ENCODE peak calls at places on chromosomes 6 and 20, in eight cellular contexts. One of them, this sample, is unnamed.

GRCh38 chr20:43022568-43022967 is 167.1 kb downstream of the PTPRT start:
- DNase-seq in SK-MEL-5: no peak
- DNase-seq in T-helper 1 cell: no peak
- DNase-seq in fibroblast of pulmonary artery: no peak
- DNase-seq in NCI-H460: no peak
- DNase-seq in effector memory CD4-positive, alpha-beta T cell: no peak
- DNase-seq in Calu3: no peak
- DNase-seq in activated CD8-positive, alpha-beta memory T cell treated with anti-CD3 and anti-CD28 coated beads for 4 hours: no peak
- DNase-seq in this sample: no peak

GRCh38 chr6:43698584-43699349 is 11.2 kb upstream of the MRPS18A start:
- DNase-seq in SK-MEL-5: no peak
- DNase-seq in T-helper 1 cell: no peak
- DNase-seq in fibroblast of pulmonary artery: peak; percentile 80
- DNase-seq in NCI-H460: no peak
- DNase-seq in effector memory CD4-positive, alpha-beta T cell: no peak
- DNase-seq in Calu3: peak; percentile 58
- DNase-seq in activated CD8-positive, alpha-beta memory T cell treated with anti-CD3 and anti-CD28 coated beads for 4 hours: no peak
- DNase-seq in this sample: peak; percentile 83

GRCh38 chr20:59783020-59784010 is 150.1 kb downstream of the SYCP2 start:
- DNase-seq in SK-MEL-5: peak; percentile 70
- DNase-seq in T-helper 1 cell: no peak
- DNase-seq in fibroblast of pulmonary artery: peak; percentile 35
- DNase-seq in NCI-H460: peak; percentile 41
- DNase-seq in effector memory CD4-positive, alpha-beta T cell: no peak
- DNase-seq in Calu3: peak; percentile 88
- DNase-seq in activated CD8-positive, alpha-beta memory T cell treated with anti-CD3 and anti-CD28 coated beads for 4 hours: no peak
- DNase-seq in this sample: peak; percentile 45

GRCh38 chr20:60863548-60863947 is 388.5 kb upstream of the CDH4 start:
- DNase-seq in SK-MEL-5: no peak
- DNase-seq in T-helper 1 cell: no peak
- DNase-seq in fibroblast of pulmonary artery: no peak
- DNase-seq in NCI-H460: no peak
- DNase-seq in effector memory CD4-positive, alpha-beta T cell: no peak
- DNase-seq in Calu3: no peak
- DNase-seq in activated CD8-positive, alpha-beta memory T cell treated with anti-CD3 and anti-CD28 coated beads for 4 hours: no peak
- DNase-seq in this sample: no peak

GRCh38 chr6:40763001-40763400 is 175.8 kb upstream of the LRFN2 start:
- DNase-seq in SK-MEL-5: no peak
- DNase-seq in T-helper 1 cell: no peak
- DNase-seq in fibroblast of pulmonary artery: no peak
- DNase-seq in NCI-H460: no peak
- DNase-seq in effector memory CD4-positive, alpha-beta T cell: no peak
- DNase-seq in Calu3: no peak
- DNase-seq in activated CD8-positive, alpha-beta memory T cell treated with anti-CD3 and anti-CD28 coated beads for 4 hours: no peak
- DNase-seq in this sample: peak; percentile 19

GRCh38 chr20:3354247-3354646 is 53.2 kb downstream of the DNAAF9 start:
- DNase-seq in SK-MEL-5: no peak
- DNase-seq in T-helper 1 cell: no peak
- DNase-seq in fibroblast of pulmonary artery: no peak
- DNase-seq in NCI-H460: no peak
- DNase-seq in effector memory CD4-positive, alpha-beta T cell: no peak
- DNase-seq in Calu3: no peak
- DNase-seq in activated CD8-positive, alpha-beta memory T cell treated with anti-CD3 and anti-CD28 coated beads for 4 hours: no peak
- DNase-seq in this sample: no peak

GRCh38 chr20:22387452-22387851 is 196.9 kb downstream of the FOXA2 start:
- DNase-seq in SK-MEL-5: no peak
- DNase-seq in T-helper 1 cell: no peak
- DNase-seq in fibroblast of pulmonary artery: no peak
- DNase-seq in NCI-H460: no peak
- DNase-seq in effector memory CD4-positive, alpha-beta T cell: no peak
- DNase-seq in Calu3: no peak
- DNase-seq in activated CD8-positive, alpha-beta memory T cell treated with anti-CD3 and anti-CD28 coated beads for 4 hours: no peak
- DNase-seq in this sample: no peak

GRCh38 chr6:26312501-26313390 is 52.3 kb upstream of the BTN3A2 start:
- DNase-seq in SK-MEL-5: peak; percentile 96
- DNase-seq in T-helper 1 cell: peak; percentile 63
- DNase-seq in fibroblast of pulmonary artery: peak; percentile 84
- DNase-seq in NCI-H460: peak; percentile 75
- DNase-seq in effector memory CD4-positive, alpha-beta T cell: peak; percentile 65
- DNase-seq in Calu3: peak; percentile 91
- DNase-seq in activated CD8-positive, alpha-beta memory T cell treated with anti-CD3 and anti-CD28 coated beads for 4 hours: peak; percentile 73
- DNase-seq in this sample: peak; percentile 64

GRCh38 chr20:45467861-45468260 is 1.7 kb upstream of the WFDC2 start:
- DNase-seq in SK-MEL-5: no peak
- DNase-seq in T-helper 1 cell: no peak
- DNase-seq in fibroblast of pulmonary artery: no peak
- DNase-seq in NCI-H460: no peak
- DNase-seq in effector memory CD4-positive, alpha-beta T cell: no peak
- DNase-seq in Calu3: no peak
- DNase-seq in activated CD8-positive, alpha-beta memory T cell treated with anti-CD3 and anti-CD28 coated beads for 4 hours: no peak
- DNase-seq in this sample: peak; percentile 47

GRCh38 chr20:25352746-25353145 is 37.9 kb downstream of the ABHD12 start:
- DNase-seq in SK-MEL-5: no peak
- DNase-seq in T-helper 1 cell: no peak
- DNase-seq in fibroblast of pulmonary artery: no peak
- DNase-seq in NCI-H460: no peak
- DNase-seq in effector memory CD4-positive, alpha-beta T cell: no peak
- DNase-seq in Calu3: no peak
- DNase-seq in activated CD8-positive, alpha-beta memory T cell treated with anti-CD3 and anti-CD28 coated beads for 4 hours: no peak
- DNase-seq in this sample: no peak

GRCh38 chr6:42260972-42261371 is 43.3 kb upstream of the MRPS10 start:
- DNase-seq in SK-MEL-5: peak; percentile 59
- DNase-seq in T-helper 1 cell: no peak
- DNase-seq in fibroblast of pulmonary artery: peak; percentile 27
- DNase-seq in NCI-H460: peak; percentile 2
- DNase-seq in effector memory CD4-positive, alpha-beta T cell: no peak
- DNase-seq in Calu3: peak; percentile 60
- DNase-seq in activated CD8-positive, alpha-beta memory T cell treated with anti-CD3 and anti-CD28 coated beads for 4 hours: no peak
- DNase-seq in this sample: no peak

GRCh38 chr20:45515147-45515913 is at the start of gene SPINT3:
- DNase-seq in SK-MEL-5: no peak
- DNase-seq in T-helper 1 cell: no peak
- DNase-seq in fibroblast of pulmonary artery: no peak
- DNase-seq in NCI-H460: no peak
- DNase-seq in effector memory CD4-positive, alpha-beta T cell: no peak
- DNase-seq in Calu3: no peak
- DNase-seq in activated CD8-positive, alpha-beta memory T cell treated with anti-CD3 and anti-CD28 coated beads for 4 hours: no peak
- DNase-seq in this sample: no peak

GRCh38 chr6:144758602-144759001 is 473.5 kb downstream of the UTRN start:
- DNase-seq in SK-MEL-5: no peak
- DNase-seq in T-helper 1 cell: no peak
- DNase-seq in fibroblast of pulmonary artery: peak; percentile 20
- DNase-seq in NCI-H460: no peak
- DNase-seq in effector memory CD4-positive, alpha-beta T cell: no peak
- DNase-seq in Calu3: no peak
- DNase-seq in activated CD8-positive, alpha-beta memory T cell treated with anti-CD3 and anti-CD28 coated beads for 4 hours: no peak
- DNase-seq in this sample: no peak

GRCh38 chr20:58065508-58066361 is 162.7 kb downstream of the ANKRD60 start:
- DNase-seq in SK-MEL-5: no peak
- DNase-seq in T-helper 1 cell: no peak
- DNase-seq in fibroblast of pulmonary artery: no peak
- DNase-seq in NCI-H460: no peak
- DNase-seq in effector memory CD4-positive, alpha-beta T cell: no peak
- DNase-seq in Calu3: no peak
- DNase-seq in activated CD8-positive, alpha-beta memory T cell treated with anti-CD3 and anti-CD28 coated beads for 4 hours: no peak
- DNase-seq in this sample: peak; percentile 60

GRCh38 chr20:38963745-38964144 is 1.6 kb downstream of the DHX35 start:
- DNase-seq in SK-MEL-5: no peak
- DNase-seq in T-helper 1 cell: no peak
- DNase-seq in fibroblast of pulmonary artery: no peak
- DNase-seq in NCI-H460: no peak
- DNase-seq in effector memory CD4-positive, alpha-beta T cell: no peak
- DNase-seq in Calu3: no peak
- DNase-seq in activated CD8-positive, alpha-beta memory T cell treated with anti-CD3 and anti-CD28 coated beads for 4 hours: no peak
- DNase-seq in this sample: no peak

This sample was measured in MG63.